ENCODE peak calls at places on chromosomes 3 and 15, in nine cellular contexts. Q is body of pancreas; U is BE2C; K is left ventricle myocardium inferior; B is astrocyte; I is mammary epithelial cell; V is A549; Z is effector memory CD4-positive, alpha-beta T cell; C is Peyer's patch. A is an unnamed sample. For H3K4me1, the result is how much of the 10 kb centered on the place peaks cover.

GRCh38 chr15:66924889-66925288 is 140.5 kb upstream of the SMAD3 start:
- DNase-seq in Q (no peak), U (no peak), K (no peak), B (no peak), I (no peak), V (no peak), Z (no peak), C (no peak), A (no peak)

GRCh38 chr15:25860885-25861866 is 2.0 kb downstream of the ATP10A start:
- DNase-seq in Q (no peak), U (no peak), K (no peak), B (no peak), I (no peak), V (no peak), Z (no peak), C (peak), A (no peak)

GRCh38 chr3:160739079-160739478 is 17.0 kb upstream of the PPM1L start:
- DNase-seq in Q (no peak), U (no peak), K (peak), B (no peak), I (no peak), V (no peak), Z (no peak), C (no peak), A (no peak)

GRCh38 chr15:42286445-42287029 is 13.3 kb upstream of the TMEM87A start:
- DNase-seq in Q (no peak), U (no peak), K (no peak), B (no peak), I (no peak), V (no peak), Z (no peak), C (no peak), A (no peak)

GRCh38 chr3:25663324-25664065 is 1.2 kb downstream of the TOP2B start:
- DNase-seq in Q (peak), U (no peak), K (no peak), B (peak), I (peak), V (peak), Z (peak), C (peak), A (peak)

GRCh38 chr15:87287156-87287555 is 969.4 kb downstream of the NTRK3 start:
- DNase-seq in Q (no peak), U (no peak), K (no peak), B (peak), I (peak), V (no peak), Z (no peak), C (no peak), A (no peak)

GRCh38 chr3:181252626-181253025 is 263.1 kb upstream of the DNAJC19 start:
- DNase-seq in Q (no peak), U (peak), K (no peak), B (no peak), I (no peak), V (no peak), Z (no peak), C (no peak), A (peak)

GRCh38 chr3:155342344-155342743 is 48.9 kb upstream of the STRIT1 start:
- DNase-seq in Q (no peak), U (no peak), K (no peak), B (no peak), I (no peak), V (no peak), Z (no peak), C (no peak), A (no peak)

GRCh38 chr15:42736793-42737528 is at the start of gene CDAN1:
- DNase-seq in Q (peak), U (peak), K (peak), B (peak), I (peak), V (peak), Z (peak), C (peak), A (peak)

GRCh38 chr15:56261854-56262509 is 18.3 kb upstream of the RFX7 start:
- DNase-seq in Q (no peak), U (no peak), K (no peak), B (no peak), I (peak), V (no peak), Z (no peak), C (peak), A (no peak)

GRCh38 chr3:9930804-9931418 is 2.7 kb upstream of the CRELD1 start:
- DNase-seq in Q (no peak), U (no peak), K (no peak), B (no peak), I (no peak), V (no peak), Z (no peak), C (no peak), A (peak)

GRCh38 chr3:195001261-195001660 is 269.7 kb downstream of the XXYLT1 start:
- DNase-seq in Q (no peak), U (no peak), K (no peak), B (no peak), I (no peak), V (no peak), Z (no peak), C (peak), A (no peak)
- H3K4me1 ChIP-seq in Q (under half), U (under half), K (under half), B (under half), I (under half), V (under half), Z (under half), C (under half), A (under half)

DNA sequence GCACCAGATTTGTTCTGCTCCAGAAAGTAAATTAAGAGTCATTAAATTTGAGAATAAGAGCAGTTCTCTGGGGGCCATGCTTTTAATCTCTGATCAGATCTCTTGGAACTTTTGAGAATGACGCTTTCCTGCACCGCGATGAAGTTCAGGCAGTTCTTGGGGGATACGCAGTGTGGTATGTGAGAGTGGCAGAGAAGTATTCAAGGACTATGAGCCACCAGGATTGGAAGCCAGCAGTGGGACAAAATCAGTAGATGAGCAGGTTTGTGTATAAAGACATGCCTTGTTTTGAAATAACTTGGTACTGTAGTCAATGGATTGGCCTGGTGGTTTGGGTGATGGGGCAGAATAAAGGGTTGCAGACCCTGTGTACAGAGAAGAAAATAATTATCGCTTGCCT is 483.6 kb downstream of the ERC2 start:
- DNase-seq in Q (no peak), U (no peak), K (no peak), B (no peak), I (no peak), V (no peak), Z (no peak), C (no peak), A (peak)
- H3K4me1 ChIP-seq in Q (under half), U (under half), K (under half), B (under half), I (under half), V (under half), Z (under half), C (under half), A (under half)

DNA sequence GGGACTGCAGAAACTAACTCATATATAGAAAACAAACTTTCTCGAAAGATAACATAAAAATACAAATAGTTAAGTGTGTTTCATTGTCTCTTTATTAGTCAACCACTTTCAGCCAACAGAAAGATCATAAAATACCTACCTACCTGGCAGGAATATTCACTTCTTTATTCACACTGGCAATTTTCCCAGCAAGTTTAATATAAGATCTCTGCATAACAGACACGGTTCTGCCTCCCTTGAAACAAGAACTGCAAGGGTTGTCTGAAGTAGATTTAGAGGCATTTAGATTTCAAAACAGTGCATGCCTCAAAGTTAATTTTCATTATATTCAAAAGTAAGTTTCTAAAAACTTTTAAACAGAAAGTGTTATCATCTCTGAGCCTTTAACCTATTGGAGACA is 7.1 kb downstream of the NPTN start:
- DNase-seq in Q (no peak), U (no peak), K (no peak), B (no peak), I (peak), V (no peak), Z (no peak), C (no peak), A (no peak)
- H3K4me1 ChIP-seq in Q (half or more), U (under half), K (half or more), B (under half), I (under half), V (half or more), Z (under half), C (half or more), A (half or more)

GRCh38 chr15:30941520-30941919 is 37.8 kb downstream of the FAN1 start:
- DNase-seq in Q (no peak), U (no peak), K (no peak), B (no peak), I (no peak), V (no peak), Z (no peak), C (no peak), A (no peak)
- H3K4me1 ChIP-seq in Q (under half), U (under half), K (under half), B (under half), I (under half), V (under half), Z (under half), C (under half), A (under half)

GRCh38 chr3:128175768-128176167 is 22.5 kb downstream of the EEFSEC start:
- DNase-seq in Q (no peak), U (no peak), K (no peak), B (no peak), I (no peak), V (no peak), Z (no peak), C (no peak), A (no peak)

GRCh38 chr3:128176270-128176831 is 23.1 kb downstream of the EEFSEC start:
- DNase-seq in Q (no peak), U (no peak), K (no peak), B (no peak), I (no peak), V (no peak), Z (no peak), C (no peak), A (no peak)

GRCh38 chr3:128173241-128173640 is 20.0 kb downstream of the EEFSEC start:
- DNase-seq in Q (no peak), U (no peak), K (no peak), B (no peak), I (no peak), V (no peak), Z (no peak), C (no peak), A (no peak)

GRCh38 chr3:128173849-128174248 is 20.6 kb downstream of the EEFSEC start:
- DNase-seq in Q (no peak), U (peak), K (no peak), B (no peak), I (no peak), V (no peak), Z (no peak), C (no peak), A (no peak)

DNA sequence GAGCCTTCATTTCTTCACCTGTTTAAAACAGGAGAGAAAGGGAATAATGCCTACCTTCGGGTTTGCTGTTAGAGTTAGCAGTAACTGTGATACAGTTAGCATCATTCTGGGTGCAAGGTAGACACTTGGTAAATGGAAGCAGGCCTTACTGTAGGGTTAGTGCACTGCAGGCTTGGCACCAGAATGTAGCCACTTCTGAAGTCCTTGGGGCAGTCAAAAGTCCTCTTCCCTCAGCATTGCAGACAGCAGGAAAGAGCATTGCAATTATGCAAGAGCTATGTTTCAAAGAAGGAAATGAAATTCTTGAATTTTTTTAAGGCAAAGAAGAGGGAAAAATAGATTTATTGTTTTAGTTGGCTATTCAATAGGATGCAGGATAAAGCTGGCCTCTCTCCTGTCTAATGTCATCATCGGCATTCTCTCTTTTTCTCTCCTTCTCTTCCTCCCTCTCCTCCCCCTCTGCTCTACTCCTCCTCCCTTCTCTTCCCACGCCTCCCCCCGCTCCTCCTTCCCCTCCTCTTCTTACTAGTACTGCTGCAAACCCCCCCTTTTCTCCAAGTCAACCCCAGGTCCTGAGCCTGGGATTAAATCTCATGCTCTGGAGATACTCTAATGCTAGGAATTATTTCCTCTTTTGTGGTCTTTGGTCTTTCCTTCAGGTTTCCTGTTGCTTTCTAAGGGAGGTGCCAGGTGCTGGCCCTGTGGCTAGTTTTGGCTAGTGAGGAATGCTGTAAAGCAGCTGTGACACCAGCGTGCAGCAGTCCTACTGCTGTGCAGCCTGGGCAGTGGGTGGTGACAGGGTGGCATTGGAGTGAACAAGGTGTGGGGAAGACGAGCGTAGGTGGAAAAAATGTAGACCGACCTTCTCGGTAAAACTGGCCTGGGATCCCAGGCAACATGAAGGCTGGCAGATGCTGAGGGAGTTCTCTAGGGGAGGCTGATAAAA is 21.6 kb downstream of the EEFSEC start:
- DNase-seq in Q (no peak), U (no peak), K (no peak), B (no peak), I (peak), V (no peak), Z (no peak), C (no peak), A (no peak)
- H3K4me1 ChIP-seq in Q (under half), U (half or more), K (half or more), B (under half), I (under half), V (under half), Z (under half), C (under half), A (under half)

GRCh38 chr3:98984024-98984423 is 82.5 kb upstream of the DCBLD2 start:
- DNase-seq in Q (no peak), U (no peak), K (no peak), B (no peak), I (no peak), V (no peak), Z (no peak), C (no peak), A (no peak)
- H3K4me1 ChIP-seq in Q (under half), U (under half), K (under half), B (under half), I (under half), V (half or more), Z (under half), C (under half), A (under half)

GRCh38 chr3:47009225-47010049 is 30.0 kb downstream of the NBEAL2 start:
- DNase-seq in Q (peak), U (peak), K (peak), B (peak), I (peak), V (no peak), Z (peak), C (peak), A (peak)
- H3K4me1 ChIP-seq in Q (under half), U (under half), K (under half), B (under half), I (under half), V (under half), Z (under half), C (under half), A (under half)

GRCh38 chr3:55804170-55805095 is 317.3 kb upstream of the WNT5A start:
- DNase-seq in Q (peak), U (peak), K (no peak), B (no peak), I (no peak), V (no peak), Z (no peak), C (no peak), A (no peak)

GRCh38 chr3:55802816-55803215 is 315.7 kb upstream of the WNT5A start:
- DNase-seq in Q (no peak), U (no peak), K (no peak), B (no peak), I (no peak), V (no peak), Z (no peak), C (no peak), A (no peak)

GRCh38 chr3:55801068-55801467 is 314.0 kb upstream of the WNT5A start:
- DNase-seq in Q (no peak), U (no peak), K (no peak), B (no peak), I (peak), V (no peak), Z (no peak), C (no peak), A (no peak)

GRCh38 chr3:55805169-55805568 is 318.1 kb upstream of the WNT5A start:
- DNase-seq in Q (no peak), U (peak), K (no peak), B (no peak), I (no peak), V (no peak), Z (no peak), C (no peak), A (no peak)

GRCh38 chr3:55801676-55802075 is 314.6 kb upstream of the WNT5A start:
- DNase-seq in Q (no peak), U (no peak), K (no peak), B (no peak), I (no peak), V (no peak), Z (no peak), C (no peak), A (no peak)
- H3K4me1 ChIP-seq in Q (under half), U (under half), K (under half), B (under half), I (under half), V (under half), Z (under half), C (under half), A (under half)

GRCh38 chr15:69289312-69290146 is 9.2 kb upstream of the PAQR5 start:
- DNase-seq in Q (no peak), U (no peak), K (no peak), B (no peak), I (no peak), V (no peak), Z (no peak), C (no peak), A (no peak)
- H3K4me1 ChIP-seq in Q (under half), U (under half), K (under half), B (under half), I (under half), V (under half), Z (under half), C (under half), A (under half)

DNA sequence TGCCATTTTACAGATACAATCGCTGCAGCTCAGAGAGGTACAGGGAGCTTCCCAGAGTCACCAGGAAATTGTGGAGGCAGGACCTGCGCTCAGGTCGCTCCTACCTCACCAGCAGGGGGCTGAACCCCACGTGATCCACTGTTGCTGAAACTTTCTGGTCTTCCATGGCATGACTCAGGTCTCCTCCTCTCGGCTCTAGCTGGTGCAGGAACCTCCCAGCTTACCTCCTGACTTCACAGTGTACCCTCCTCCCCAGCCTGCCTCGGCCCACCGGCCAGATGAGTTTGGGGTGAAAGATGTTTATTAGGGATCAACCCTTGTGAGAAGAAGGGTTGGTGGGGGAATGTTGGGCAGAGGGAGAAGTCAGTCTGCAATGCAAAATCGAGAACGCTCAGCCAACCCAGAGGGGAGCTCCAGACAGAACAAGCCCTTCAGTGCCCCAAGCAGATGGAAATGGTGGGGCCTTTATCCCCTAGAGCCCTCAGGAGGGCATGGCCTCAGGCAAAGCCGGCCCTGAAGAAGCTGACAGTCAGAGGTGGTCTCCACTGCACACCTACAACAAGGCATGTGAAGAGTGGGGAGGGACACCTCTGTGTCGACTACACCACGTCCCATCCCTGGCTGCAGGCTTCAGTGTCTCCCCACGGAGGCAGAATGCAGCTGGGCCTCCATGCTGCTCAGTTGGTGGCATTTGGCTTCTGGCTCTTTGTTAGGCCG is 118.6 kb upstream of the PRR20G start:
- DNase-seq in Q (no peak), U (no peak), K (peak), B (no peak), I (peak), V (peak), Z (no peak), C (peak), A (peak)
- H3K4me1 ChIP-seq in Q (under half), U (under half), K (under half), B (under half), I (under half), V (under half), Z (under half), C (under half), A (under half)

A was measured in A673.